ENCODE peak calls at places on chromosomes 1 and 21, in four cellular contexts. U, X, H and Y are unnamed samples.

GRCh38 chr1:229028509-229028908 is 242.4 kb upstream of the RAB4A start:
- DNase-seq in U (no peak), X (no peak), H (no peak), Y (no peak)

GRCh38 chr1:244096066-244096610 is 45.1 kb downstream of the ZBTB18 start:
- DNase-seq in U (no peak), X (no peak), H (no peak), Y (no peak)

GRCh38 chr1:178034676-178035075 is 59.2 kb upstream of the RASAL2 start:
- DNase-seq in U (no peak), X (no peak), H (no peak), Y (no peak)

GRCh38 chr1:65949230-65949626 is 156.5 kb downstream of the PDE4B start:
- DNase-seq in U (no peak), X (no peak), H (no peak), Y (no peak)

GRCh38 chr21:32817206-32817605 is 45.7 kb upstream of the PAXBP1 start:
- DNase-seq in U (no peak), X (no peak), H (no peak), Y (no peak)

GRCh38 chr1:5977494-5978444 is 14.5 kb downstream of the NPHP4 start:
- DNase-seq in U (peak; percentile 62), X (no peak), H (no peak), Y (no peak)

GRCh38 chr1:90707363-90707710 is 9.8 kb downstream of the BARHL2 start:
- DNase-seq in U (peak; percentile 84), X (no peak), H (no peak), Y (peak; percentile 45)

GRCh38 chr1:230686747-230687146 is 27.2 kb downstream of the AGT start:
- DNase-seq in U (no peak), X (no peak), H (no peak), Y (no peak)

GRCh38 chr1:35660581-35661473 is 19.5 kb upstream of the PSMB2 start:
- DNase-seq in U (no peak), X (no peak), H (no peak), Y (no peak)

GRCh38 chr1:9253706-9254105 is 19.1 kb downstream of the H6PD start:
- DNase-seq in U (no peak), X (no peak), H (no peak), Y (no peak)

GRCh38 chr1:7046314-7046713 is 261.1 kb downstream of the CAMTA1 start:
- DNase-seq in U (no peak), X (no peak), H (peak; percentile 33), Y (no peak)

GRCh38 chr21:43198376-43198775 is 29.6 kb downstream of the CRYAA start:
- DNase-seq in U (no peak), X (no peak), H (no peak), Y (no peak)

GRCh38 chr1:116508984-116509980 is 61.5 kb downstream of the CD58 start:
- DNase-seq in U (no peak), X (no peak), H (no peak), Y (no peak)

GRCh38 chr21:22993822-22994574 is 1995.8 kb downstream of the NCAM2 start:
- DNase-seq in U (no peak), X (no peak), H (no peak), Y (no peak)